ENCODE peak calls at places on chromosomes 6 and 20, in seven cellular contexts. M, U, K, G, A, I and V are unnamed samples.

GRCh38 chr20:50292324-50293243 is 102.0 kb downstream of the CEBPB start:
- DNase-seq in I (peak; percentile 99), U (peak; percentile 97), K (peak; percentile 83), G (peak; percentile 91), A (peak; percentile 96), M (peak; percentile 96), V (peak; percentile 90)

GRCh38 chr20:60056345-60057122 is 98.3 kb downstream of the CDH26 start:
- DNase-seq in K (no peak), M (no peak), G (no peak), U (no peak), I (no peak), A (no peak), V (no peak)

GRCh38 chr20:44089987-44090674 is 96.9 kb downstream of the JPH2 start:
- DNase-seq in G (no peak), A (no peak), U (peak; percentile 71), M (no peak), I (no peak), K (peak; percentile 27), V (peak; percentile 56)

GRCh38 chr6:111337715-111338333 is 145.2 kb downstream of the REV3L start:
- DNase-seq in U (no peak), G (no peak), M (no peak), I (no peak), A (no peak), K (no peak), V (no peak)

GRCh38 chr20:57697540-57697939 is 12.3 kb downstream of the PMEPA1 start:
- DNase-seq in K (no peak), M (no peak), U (no peak), A (no peak), I (no peak), G (no peak), V (no peak)

GRCh38 chr6:79543886-79544285 is 6.7 kb upstream of the LCA5 start:
- DNase-seq in G (no peak), K (no peak), I (no peak), U (no peak), A (no peak), M (no peak), V (no peak)

GRCh38 chr6:45199554-45199953 is 128.6 kb upstream of the RUNX2 start:
- DNase-seq in I (no peak), U (no peak), A (no peak), M (no peak), K (no peak), G (no peak), V (no peak)

GRCh38 chr6:15504581-15505350 is 158.1 kb downstream of the DTNBP1 start:
- DNase-seq in G (peak; percentile 39), K (peak; percentile 48), I (peak; percentile 79), M (peak; percentile 89), A (no peak), U (no peak), V (no peak)

GRCh38 chr20:41510847-41511453 is 107.2 kb downstream of the CHD6 start:
- DNase-seq in G (no peak), M (no peak), U (no peak), A (no peak), K (no peak), I (no peak), V (no peak)

GRCh38 chr20:46520976-46521579 is 7.7 kb upstream of the ZNF334 start:
- DNase-seq in K (peak; percentile 44), A (no peak), M (peak; percentile 15), G (peak; percentile 67), U (peak; percentile 67), I (no peak), V (no peak)

GRCh38 chr6:110491644-110492317 is 15.4 kb upstream of the SLC22A16 start:
- DNase-seq in A (no peak), M (no peak), U (no peak), K (no peak), I (no peak), G (no peak), V (no peak)

GRCh38 chr6:101344885-101345284 is 48.6 kb upstream of the GRIK2 start:
- DNase-seq in A (no peak), M (no peak), U (no peak), K (no peak), I (no peak), G (no peak), V (no peak)

GRCh38 chr20:14826926-14827325 is 489.5 kb upstream of the FLRT3 start:
- DNase-seq in U (no peak), A (no peak), G (no peak), K (no peak), I (no peak), M (no peak), V (no peak)

GRCh38 chr20:22690616-22691179 is 106.3 kb upstream of the FOXA2 start:
- DNase-seq in K (no peak), I (no peak), G (no peak), A (peak; percentile 45), U (no peak), M (no peak), V (no peak)

GRCh38 chr20:3687655-3688054 is 5.8 kb upstream of the ADAM33 start:
- DNase-seq in G (no peak), M (peak; percentile 50), U (peak; percentile 69), K (no peak), A (no peak), I (no peak), V (no peak)

GRCh38 chr6:62286470-62286843 is 432 bp upstream of the KHDRBS2 start:
- DNase-seq in I (no peak), M (no peak), U (no peak), G (no peak), K (no peak), A (no peak), V (peak; percentile 39)

GRCh38 chr6:72084992-72085569 is 198.7 kb downstream of the RIMS1 start:
- DNase-seq in I (no peak), M (no peak), G (no peak), K (no peak), U (no peak), A (no peak), V (no peak)

GRCh38 chr6:132220800-132221199 is 180.5 kb downstream of the MOXD1 start:
- DNase-seq in I (no peak), M (no peak), K (no peak), G (no peak), U (no peak), A (no peak), V (no peak)

GRCh38 chr6:148819852-148820251 is 73.0 kb downstream of the UST start:
- DNase-seq in K (no peak), M (no peak), G (no peak), A (no peak), U (no peak), I (no peak), V (no peak)

GRCh38 chr6:161429921-161430490 is 156.1 kb upstream of the AGPAT4 start:
- DNase-seq in M (no peak), K (no peak), U (peak; percentile 27), A (no peak), G (no peak), I (no peak), V (no peak)

GRCh38 chr20:50487397-50487796 is 22.8 kb upstream of the PTPN1 start:
- DNase-seq in U (no peak), I (no peak), M (no peak), K (no peak), G (no peak), A (no peak), V (no peak)

GRCh38 chr20:45970646-45971424 is 1.2 kb downstream of the ZNF335 start:
- DNase-seq in A (no peak), K (peak; percentile 41), M (peak; percentile 43), G (peak; percentile 30), U (no peak), I (peak; percentile 52), V (peak; percentile 90)

GRCh38 chr6:18473765-18474164 is 86.6 kb downstream of the RNF144B start:
- DNase-seq in G (no peak), U (no peak), A (no peak), I (no peak), M (no peak), K (no peak), V (no peak)

DNA sequence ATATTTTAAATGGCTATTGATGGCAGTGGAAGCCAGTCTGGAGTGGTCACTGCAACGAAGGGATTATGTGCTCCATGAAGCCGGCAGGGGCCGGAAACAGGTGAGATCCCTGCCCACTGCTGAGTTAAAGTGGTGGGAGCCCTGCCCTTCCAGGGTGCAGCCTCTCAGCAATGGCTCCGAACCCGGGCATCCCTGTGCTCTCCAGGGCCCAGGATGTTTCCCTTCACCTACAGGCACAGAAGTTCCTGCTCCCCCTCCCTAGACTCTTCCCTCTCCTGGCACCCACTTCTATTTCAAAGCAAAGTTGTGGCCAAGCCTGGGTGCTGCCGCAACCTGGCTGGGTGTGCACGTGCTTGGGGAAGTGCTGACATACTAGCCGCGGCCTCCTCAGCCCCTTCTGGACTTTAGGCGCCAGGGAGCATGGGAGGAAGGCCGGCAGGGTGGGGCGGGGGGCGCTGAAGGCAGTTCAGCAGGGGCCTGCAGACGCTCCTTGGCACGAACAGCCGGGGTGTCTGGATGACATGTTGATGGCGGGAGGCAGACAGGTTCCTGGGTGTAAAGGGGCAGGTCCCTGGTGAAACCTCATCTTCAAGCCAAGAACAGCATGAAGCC is 452.3 kb downstream of the HTR1B start:
- DNase-seq in U (no peak), I (no peak), M (no peak), A (no peak), K (no peak), G (no peak), V (no peak)
- H3K4me3 ChIP-seq in U (no peak overlapping the region), I (no peak overlapping the region), M (no peak overlapping the region), A (no peak overlapping the region), K (no peak overlapping the region), G (no peak overlapping the region), V (no peak overlapping the region)

GRCh38 chr6:169048185-169048584 is 205.5 kb downstream of the THBS2 start:
- DNase-seq in I (no peak), M (no peak), A (peak; percentile 39), G (no peak), K (no peak), U (no peak), V (peak; percentile 50)
- TF ChIP-seq POLR2A in I (no peak), M (no peak), A (no peak), G (no peak), K (no peak), U (no peak), V (no peak)

DNA sequence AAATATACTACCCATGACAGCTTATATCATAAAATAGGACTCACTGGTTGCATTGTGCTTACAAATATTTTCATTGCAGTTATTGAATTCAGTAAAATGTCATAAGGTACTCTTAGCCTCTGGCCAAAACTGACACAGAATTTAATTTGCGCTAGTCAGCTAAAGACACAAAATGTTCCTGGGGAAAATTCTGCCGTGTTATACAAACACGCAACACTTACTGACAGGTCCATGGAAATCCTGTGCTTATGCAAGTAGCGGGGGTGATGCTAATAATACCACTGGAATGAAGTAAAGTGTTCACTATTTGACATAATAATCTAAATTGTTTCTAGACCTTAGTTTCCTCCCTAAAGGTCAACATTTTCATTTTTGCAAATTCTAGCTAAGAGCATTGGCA is 354.4 kb upstream of the RSPO3 start:
- DNase-seq in K (no peak), G (no peak), A (no peak), I (no peak), U (no peak), M (no peak), V (no peak)
- TF ChIP-seq EP300 in K (no peak), G (no peak), A (peak; percentile 91), I (no peak), U (no peak), M (peak; percentile 53), V (no peak)

GRCh38 chr20:25985597-25985996 is 288.9 kb upstream of the ZNF337 start:
- DNase-seq in A (no peak), I (no peak), U (no peak), K (no peak), M (no peak), G (no peak), V (no peak)

GRCh38 chr20:25987073-25987927 is 290.6 kb upstream of the ZNF337 start:
- DNase-seq in I (peak; percentile 58), M (no peak), U (peak; percentile 69), G (no peak), A (no peak), K (peak; percentile 27), V (no peak)

GRCh38 chr20:25989196-25989595 is 292.5 kb upstream of the ZNF337 start:
- DNase-seq in I (no peak), U (no peak), A (no peak), K (no peak), G (no peak), M (no peak), V (no peak)

GRCh38 chr20:25984933-25985332 is 288.3 kb upstream of the ZNF337 start:
- DNase-seq in M (no peak), A (no peak), I (peak; percentile 69), K (peak; percentile 26), G (no peak), U (no peak), V (peak; percentile 82)
- H3K4me3 ChIP-seq in M (peak overlapping the region; percentile 9), A (peak overlapping the region; percentile 49), I (peak overlapping the region; percentile 13), K (no peak overlapping the region), G (peak overlapping the region; percentile 36), U (no peak overlapping the region), V (no peak overlapping the region)